ENCODE peak calls at places on chromosomes 5 and 9, in nine cellular contexts. X is HL-60; M is body of pancreas; H is stimulated activated CD4-positive, alpha-beta T cell treated with anti-CD3 and anti-CD28 coated beads, TNF-alpha, amount 100 ng/mL, for 24 hours; I is astrocyte of the hippocampus; S is RCC 7860; P is NCI-H1694; J is activated effector memory CD4-positive, alpha-beta T cell treated with anti-CD3 and anti-CD28 coated beads, Interleukin-2, amount 50 U/mL, for 16 hours; Z is NCI-H345. B is an unnamed sample.

GRCh38 chr9:122188369-122188768 is 28.7 kb downstream of the MORN5 start:
- DNase-seq in X (no peak), M (no peak), H (no peak), I (no peak), S (no peak), P (no peak), J (no peak), Z (no peak), B (no peak)

GRCh38 chr9:93365427-93366118 is 85.9 kb upstream of the FAM120A start:
- DNase-seq in X (no peak), M (no peak), H (no peak), I (no peak), S (no peak), P (no peak), J (no peak), Z (no peak), B (no peak)

GRCh38 chr5:89097103-89097502 is 214.1 kb upstream of the MEF2C start:
- DNase-seq in X (no peak), M (no peak), H (no peak), I (no peak), S (no peak), P (no peak), J (no peak), Z (no peak), B (no peak)

GRCh38 chr9:124348831-124349230 is 66.4 kb downstream of the PSMB7 start:
- DNase-seq in X (no peak), M (no peak), H (no peak), I (no peak), S (no peak), P (no peak), J (peak; percentile 54), Z (no peak), B (no peak)

GRCh38 chr5:16489322-16489791 is 23.8 kb upstream of the ZNF622 start:
- DNase-seq in X (no peak), M (no peak), H (no peak), I (peak; percentile 68), S (peak; percentile 68), P (peak; percentile 60), J (no peak), Z (peak; percentile 49), B (no peak)

GRCh38 chr5:178787889-178788288 is 57.4 kb upstream of the ZNF354A start:
- DNase-seq in X (no peak), M (no peak), H (no peak), I (no peak), S (no peak), P (no peak), J (no peak), Z (no peak), B (no peak)

GRCh38 chr5:88675758-88676636 is 207.0 kb downstream of the MEF2C start:
- DNase-seq in X (no peak), M (no peak), H (no peak), I (peak; percentile 95), S (peak; percentile 47), P (no peak), J (peak; percentile 61), Z (peak; percentile 86), B (peak; percentile 86)

GRCh38 chr5:171629221-171630005 is 156.2 kb upstream of the SMIM23 start:
- DNase-seq in X (no peak), M (no peak), H (no peak), I (no peak), S (no peak), P (peak; percentile 14), J (no peak), Z (no peak), B (no peak)

GRCh38 chr9:4259489-4259888 is 40.4 kb downstream of the GLIS3 start:
- DNase-seq in X (no peak), M (no peak), H (no peak), I (no peak), S (no peak), P (no peak), J (no peak), Z (no peak), B (no peak)

GRCh38 chr5:160486573-160486972 is 64.9 kb downstream of the PTTG1 start:
- DNase-seq in X (no peak), M (no peak), H (no peak), I (no peak), S (no peak), P (no peak), J (peak; percentile 83), Z (no peak), B (no peak)

GRCh38 chr9:18857769-18858168 is 175.2 kb downstream of the SAXO1 start:
- DNase-seq in X (no peak), M (no peak), H (no peak), I (no peak), S (no peak), P (no peak), J (no peak), Z (no peak), B (no peak)

GRCh38 chr9:88746029-88746743 is 211.2 kb downstream of the NXNL2 start:
- DNase-seq in X (no peak), M (no peak), H (no peak), I (peak; percentile 86), S (no peak), P (no peak), J (no peak), Z (no peak), B (no peak)

GRCh38 chr9:125189011-125189360 is 617 bp downstream of the PPP6C start:
- DNase-seq in X (peak; percentile 25), M (no peak), H (no peak), I (peak; percentile 39), S (no peak), P (no peak), J (peak; percentile 79), Z (peak; percentile 4), B (no peak)

GRCh38 chr9:104860280-104860679 is 67.7 kb downstream of the ABCA1 start:
- DNase-seq in X (peak; percentile 60), M (no peak), H (no peak), I (peak; percentile 32), S (no peak), P (no peak), J (no peak), Z (no peak), B (no peak)

GRCh38 chr9:135951889-135952663 is 9.1 kb downstream of the UBAC1 start:
- DNase-seq in X (no peak), M (no peak), H (no peak), I (peak; percentile 87), S (peak; percentile 13), P (no peak), J (no peak), Z (peak; percentile 74), B (peak; percentile 42)

GRCh38 chr9:14846871-14847311 is 63.3 kb downstream of the FREM1 start:
- DNase-seq in X (no peak), M (peak; percentile 54), H (peak; percentile 62), I (peak; percentile 39), S (no peak), P (peak; percentile 70), J (peak; percentile 78), Z (peak; percentile 49), B (no peak)

GRCh38 chr5:96247097-96247675 is 185.9 kb downstream of the PCSK1 start:
- DNase-seq in X (no peak), M (peak; percentile 29), H (no peak), I (peak; percentile 94), S (peak; percentile 81), P (no peak), J (no peak), Z (peak; percentile 17), B (no peak)

GRCh38 chr9:14271078-14271673 is 42.8 kb downstream of the NFIB start:
- DNase-seq in X (no peak), M (peak; percentile 46), H (no peak), I (peak; percentile 88), S (no peak), P (peak; percentile 77), J (no peak), Z (peak; percentile 75), B (peak; percentile 61)

GRCh38 chr5:167951121-167951520 is 340.3 kb upstream of the WWC1 start:
- DNase-seq in X (no peak), M (no peak), H (no peak), I (no peak), S (no peak), P (no peak), J (no peak), Z (no peak), B (no peak)

GRCh38 chr9:98775831-98776441 is 20.4 kb downstream of the ANKS6 start:
- DNase-seq in X (peak; percentile 57), M (no peak), H (peak; percentile 9), I (peak; percentile 82), S (no peak), P (peak; percentile 66), J (no peak), Z (peak; percentile 65), B (peak; percentile 17)

GRCh38 chr5:140258873-140259272 is 44.0 kb downstream of the PFDN1 start:
- DNase-seq in X (no peak), M (no peak), H (no peak), I (no peak), S (no peak), P (no peak), J (no peak), Z (no peak), B (no peak)

GRCh38 chr5:149161026-149161687 is 19.9 kb downstream of the ABLIM3 start:
- DNase-seq in X (no peak), M (no peak), H (no peak), I (no peak), S (no peak), P (no peak), J (no peak), Z (no peak), B (no peak)

GRCh38 chr9:109421034-109421700 is 76.9 kb downstream of the PTPN3 start:
- DNase-seq in X (no peak), M (no peak), H (no peak), I (no peak), S (no peak), P (no peak), J (no peak), Z (no peak), B (no peak)

GRCh38 chr5:140322751-140323731 is 20.1 kb upstream of the PFDN1 start:
- DNase-seq in X (no peak), M (peak; percentile 74), H (no peak), I (peak; percentile 96), S (peak; percentile 98), P (no peak), J (no peak), Z (no peak), B (peak; percentile 96)

GRCh38 chr5:172389578-172390112 is 64.7 kb downstream of the SH3PXD2B start:
- DNase-seq in X (no peak), M (no peak), H (no peak), I (no peak), S (no peak), P (no peak), J (no peak), Z (no peak), B (no peak)

GRCh38 chr9:15135167-15135792 is 171.7 kb downstream of the TTC39B start:
- DNase-seq in X (peak; percentile 0), M (peak; percentile 67), H (peak; percentile 6), I (peak; percentile 85), S (peak; percentile 29), P (peak; percentile 92), J (peak; percentile 70), Z (peak; percentile 76), B (peak; percentile 33)

GRCh38 chr9:21317956-21318923 is 13.1 kb upstream of the IFNA5 start:
- DNase-seq in X (no peak), M (peak; percentile 33), H (peak; percentile 13), I (peak; percentile 66), S (peak; percentile 20), P (peak; percentile 13), J (no peak), Z (peak; percentile 43), B (peak; percentile 27)

GRCh38 chr9:100409176-100409556 is 17.8 kb upstream of the MSANTD3 start:
- DNase-seq in X (no peak), M (no peak), H (no peak), I (no peak), S (no peak), P (no peak), J (no peak), Z (no peak), B (no peak)

GRCh38 chr5:90134381-90134780 is 275.2 kb downstream of the CETN3 start:
- DNase-seq in X (no peak), M (no peak), H (no peak), I (no peak), S (no peak), P (no peak), J (no peak), Z (no peak), B (no peak)

GRCh38 chr5:168315991-168316578 is 24.6 kb downstream of the WWC1 start:
- DNase-seq in X (no peak), M (peak; percentile 77), H (no peak), I (peak; percentile 60), S (no peak), P (no peak), J (no peak), Z (peak; percentile 82), B (peak; percentile 96)

GRCh38 chr9:84759300-84759750 is 89.8 kb downstream of the NTRK2 start:
- DNase-seq in X (no peak), M (no peak), H (peak; percentile 7), I (no peak), S (no peak), P (no peak), J (peak; percentile 78), Z (no peak), B (no peak)

B was measured in NCI-H2029 treated with DMSO at 0.1 percent for 48 hours.